ENCODE peak calls at places on chromosomes 11 and 22, in seven cellular contexts. C, K, P, X, A, W and D are unnamed samples. For H3K4me1, the result is how much of the 10 kb centered on the place peaks cover.

GRCh38 chr11:30706276-30706675 is 120.1 kb upstream of the MPPED2 start:
- DNase-seq in C (no peak), K (no peak), P (no peak), X (no peak), A (no peak), W (no peak), D (no peak)

GRCh38 chr11:86069408-86070086 is 663 bp upstream of the PICALM start:
- DNase-seq in C (no peak), K (peak), P (peak), X (peak), A (peak), W (no peak), D (peak)

GRCh38 chr22:46058591-46059519 is 81.9 kb upstream of the WNT7B start:
- DNase-seq in C (no peak), K (no peak), P (no peak), X (no peak), A (no peak), W (peak), D (no peak)

GRCh38 chr22:46934746-46935491 is 172.5 kb downstream of the TBC1D22A start:
- DNase-seq in C (no peak), K (peak), P (peak), X (no peak), A (peak), W (no peak), D (peak)

GRCh38 chr11:93895106-93895862 is 44.9 kb upstream of the VSTM5 start:
- DNase-seq in C (peak), K (peak), P (no peak), X (no peak), A (peak), W (no peak), D (no peak)

GRCh38 chr11:2590951-2591754 is 108.6 kb downstream of the KCNQ1OT1 start:
- DNase-seq in C (no peak), K (no peak), P (no peak), X (no peak), A (peak), W (no peak), D (peak)

GRCh38 chr22:36348760-36349159 is 39.0 kb downstream of the MYH9 start:
- DNase-seq in C (no peak), K (no peak), P (no peak), X (no peak), A (no peak), W (no peak), D (no peak)

GRCh38 chr11:83721286-83721685 is 435.1 kb upstream of the CCDC90B start:
- DNase-seq in C (no peak), K (no peak), P (no peak), X (no peak), A (no peak), W (no peak), D (no peak)

GRCh38 chr11:81342956-81343355 is 1390.7 kb downstream of the FAM181B start:
- DNase-seq in C (no peak), K (no peak), P (no peak), X (no peak), A (no peak), W (no peak), D (no peak)

GRCh38 chr11:123544631-123545375 is 109.6 kb downstream of the SCN3B start:
- DNase-seq in C (no peak), K (no peak), P (no peak), X (no peak), A (no peak), W (no peak), D (no peak)

GRCh38 chr11:19952101-19952605 is 208.1 kb downstream of the DBX1 start:
- DNase-seq in C (no peak), K (peak), P (no peak), X (no peak), A (peak), W (no peak), D (no peak)

GRCh38 chr22:33829549-33830280 is 90.6 kb downstream of the LARGE1 start:
- DNase-seq in C (no peak), K (no peak), P (no peak), X (no peak), A (no peak), W (no peak), D (no peak)

GRCh38 chr11:71156301-71156700 is 96.1 kb downstream of the SHANK2 start:
- DNase-seq in C (no peak), K (no peak), P (no peak), X (no peak), A (no peak), W (no peak), D (no peak)

GRCh38 chr11:19506803-19507466 is 205.7 kb upstream of the NAV2 start:
- DNase-seq in C (no peak), K (no peak), P (no peak), X (no peak), A (no peak), W (no peak), D (no peak)

GRCh38 chr22:22369962-22370265 is 125.3 kb downstream of the VPREB1 start:
- DNase-seq in C (no peak), K (no peak), P (no peak), X (no peak), A (no peak), W (no peak), D (no peak)

GRCh38 chr22:34055525-34056200 is 135.4 kb upstream of the LARGE1 start:
- DNase-seq in C (peak), K (no peak), P (peak), X (no peak), A (peak), W (peak), D (no peak)

GRCh38 chr22:28030442-28030841 is 111.4 kb upstream of the PITPNB start:
- DNase-seq in C (no peak), K (peak), P (no peak), X (no peak), A (no peak), W (no peak), D (no peak)

GRCh38 chr22:28031383-28031922 is 112.4 kb upstream of the PITPNB start:
- DNase-seq in C (no peak), K (no peak), P (no peak), X (no peak), A (no peak), W (no peak), D (no peak)

GRCh38 chr22:28034760-28035401 is 115.8 kb upstream of the PITPNB start:
- DNase-seq in C (no peak), K (peak), P (no peak), X (peak), A (peak), W (peak), D (peak)

GRCh38 chr22:28034145-28034759 is 115.2 kb upstream of the PITPNB start:
- DNase-seq in C (no peak), K (no peak), P (no peak), X (no peak), A (no peak), W (no peak), D (no peak)

GRCh38 chr22:28032896-28033295 is 113.8 kb upstream of the PITPNB start:
- DNase-seq in C (no peak), K (peak), P (no peak), X (no peak), A (no peak), W (no peak), D (no peak)
- H3K27ac ChIP-seq in C (no peak), K (no peak), P (no peak), X (no peak), A (no peak), W (no peak), D (no peak)

DNA sequence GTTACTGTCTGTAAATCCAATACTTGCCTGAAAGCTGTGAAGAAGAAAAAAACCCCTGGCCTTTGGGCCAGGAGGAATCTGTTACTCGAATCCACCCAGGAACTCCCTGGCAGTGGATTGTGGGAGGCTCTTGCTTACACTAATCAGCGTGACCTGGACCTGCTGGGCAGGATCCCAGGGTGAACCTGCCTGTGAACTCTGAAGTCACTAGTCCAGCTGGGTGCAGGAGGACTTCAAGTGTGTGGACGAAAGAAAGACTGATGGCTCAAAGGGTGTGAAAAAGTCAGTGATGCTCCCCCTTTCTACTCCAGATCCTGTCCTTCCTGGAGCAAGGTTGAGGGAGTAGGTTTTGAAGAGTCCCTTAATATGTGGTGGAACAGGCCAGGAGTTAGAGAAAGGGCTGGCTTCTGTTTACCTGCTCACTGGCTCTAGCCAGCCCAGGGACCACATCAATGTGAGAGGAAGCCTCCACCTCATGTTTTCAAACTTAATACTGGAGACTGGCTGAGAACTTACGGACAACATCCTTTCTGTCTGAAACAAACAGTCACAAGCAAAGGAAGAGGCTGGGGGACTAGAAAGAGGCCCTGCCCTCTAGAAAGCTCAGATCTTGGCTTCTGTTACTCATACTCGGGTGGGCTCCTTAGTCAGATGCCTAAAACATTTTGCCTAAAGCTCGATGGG is 13.5 kb downstream of the PIK3IP1 start:
- DNase-seq in C (no peak), K (no peak), P (no peak), X (no peak), A (no peak), W (peak), D (no peak)
- H3K4me1 ChIP-seq in C (under half), K (under half), P (under half), X (under half), A (under half), W (half or more), D (under half)

GRCh38 chr11:10658621-10659338 is 34.8 kb downstream of the IRAG1 start:
- DNase-seq in C (no peak), K (no peak), P (no peak), X (no peak), A (no peak), W (no peak), D (no peak)
- H3K27ac ChIP-seq in C (no peak), K (peak), P (peak), X (peak), A (peak), W (peak), D (peak)

DNA sequence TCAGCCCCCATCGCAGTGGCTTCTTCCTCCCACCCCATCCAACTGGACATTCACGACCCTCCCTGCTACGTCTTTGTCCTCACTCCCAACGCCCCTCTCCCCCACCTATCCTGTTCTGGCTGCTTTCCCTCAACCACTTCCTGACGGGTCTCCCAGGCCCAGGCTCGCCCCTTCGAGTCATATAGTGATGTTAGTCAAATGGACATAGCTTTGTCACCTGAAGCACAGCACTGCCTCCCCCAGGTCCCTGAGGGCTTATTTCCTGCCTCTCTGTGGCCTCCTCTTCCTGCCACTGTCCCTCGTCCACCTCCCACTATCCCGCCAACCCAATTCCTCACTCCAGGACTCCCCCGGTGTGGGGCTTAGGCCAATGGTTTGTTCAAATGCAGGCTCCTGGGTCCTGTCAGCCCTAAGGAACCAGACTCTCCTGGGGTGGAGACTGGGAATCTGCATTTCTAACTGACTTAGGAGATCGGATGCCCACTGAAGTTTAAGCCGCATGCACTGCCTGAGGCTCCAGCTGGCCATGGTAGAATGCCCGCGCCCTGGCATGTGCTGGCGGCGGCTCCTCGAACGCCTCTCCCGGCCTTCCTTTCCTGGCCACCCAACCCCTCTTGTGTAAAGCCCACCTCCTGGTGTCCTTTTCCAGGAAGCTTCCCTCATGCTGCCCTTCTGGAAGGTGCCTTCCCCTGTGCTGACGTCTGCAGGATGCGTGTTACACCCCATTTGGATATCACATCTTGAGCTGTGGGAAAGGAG is 18.3 kb downstream of the SUN2 start:
- DNase-seq in C (no peak), K (no peak), P (no peak), X (no peak), A (no peak), W (no peak), D (no peak)
- H3K4me1 ChIP-seq in C (under half), K (under half), P (under half), X (under half), A (under half), W (under half), D (under half)

DNA sequence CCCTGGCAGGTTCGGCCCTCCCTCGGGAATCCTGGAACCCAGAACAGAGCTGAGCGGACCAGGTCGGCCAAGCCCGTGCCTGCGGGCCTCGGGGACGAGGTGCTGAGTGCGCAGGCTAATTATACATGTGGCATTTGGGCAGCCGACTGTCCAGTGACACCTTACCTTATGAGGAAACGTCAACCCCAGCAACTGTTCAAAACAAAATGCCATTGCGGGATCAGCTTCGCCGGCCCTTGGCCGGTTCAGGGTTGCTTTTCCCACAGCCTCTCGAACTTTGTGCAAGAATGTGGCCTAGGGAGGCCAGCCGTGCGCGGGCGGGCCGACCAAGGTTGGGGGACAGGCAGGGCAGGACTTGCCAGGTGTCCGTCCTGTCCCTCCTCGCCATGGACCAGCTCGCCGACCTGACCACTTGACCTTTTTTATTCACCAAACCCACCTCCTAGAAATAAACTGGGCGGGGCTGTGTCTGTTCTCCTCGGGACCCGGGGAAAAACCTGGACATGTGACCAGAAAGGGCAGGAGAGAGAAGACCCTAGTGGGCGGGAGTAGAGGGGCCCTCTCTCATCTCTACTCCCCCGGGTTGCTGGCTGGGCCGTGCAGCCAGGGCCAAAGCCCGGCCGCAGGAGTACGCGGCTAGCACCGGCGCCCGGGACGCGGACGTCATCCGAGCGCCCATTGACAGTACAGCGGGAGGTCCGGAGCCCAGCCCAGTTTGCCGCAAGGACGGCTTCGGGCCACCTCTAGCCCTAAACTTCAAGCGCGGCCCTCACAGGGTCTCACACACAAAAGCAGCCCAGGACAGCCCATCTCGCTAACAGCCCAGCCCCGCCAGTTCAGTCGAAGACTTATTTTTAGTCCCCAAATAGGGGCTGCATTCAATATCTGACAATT is 134.3 kb upstream of the C11orf58 start:
- DNase-seq in C (peak), K (no peak), P (no peak), X (peak), A (peak), W (peak), D (peak)
- H3K27ac ChIP-seq in C (no peak), K (no peak), P (no peak), X (peak), A (peak), W (peak), D (no peak)